ENCODE peak calls at places on chromosome 19, in five cellular contexts. X is activated B cell treated with CpG ODN at 0.5 μM for 24 hours, N is tibial nerve, W is neural progenitor cell, D is MCF 10A. F is an unnamed sample.

GRCh38 chr19:38502410-38503143 is 69.1 kb downstream of the RYR1 start:
- DNase-seq in X (no peak), N (no peak), W (no peak), D (no peak), F (no peak)

GRCh38 chr19:47109541-47110375 is 3.8 kb downstream of the ZC3H4 start:
- DNase-seq in X (no peak), N (no peak), W (no peak), D (peak), F (no peak)

GRCh38 chr19:27734496-27735220 is 1478.3 kb downstream of the UQCRFS1 start:
- DNase-seq in X (no peak), N (no peak), W (no peak), D (no peak), F (no peak)

GRCh38 chr19:18008814-18009213 is 844 bp downstream of the ARRDC2 start:
- DNase-seq in X (no peak), N (no peak), W (no peak), D (no peak), F (no peak)

GRCh38 chr19:27777726-27778125 is 1435.2 kb downstream of the UQCRFS1 start:
- DNase-seq in X (no peak), N (no peak), W (no peak), D (no peak), F (peak)

GRCh38 chr19:47405197-47405550 is 14.2 kb downstream of the MEIS3 start:
- DNase-seq in X (no peak), N (no peak), W (no peak), D (no peak), F (no peak)

GRCh38 chr19:55563261-55563690 is 17.4 kb downstream of the ZNF579 start:
- DNase-seq in X (no peak), N (no peak), W (no peak), D (no peak), F (no peak)

GRCh38 chr19:5913739-5914357 is at the start of gene CAPS:
- DNase-seq in X (no peak), N (no peak), W (no peak), D (peak), F (peak)

GRCh38 chr19:7482584-7483439 is 6.0 kb downstream of the PEX11G start:
- DNase-seq in X (no peak), N (no peak), W (peak), D (peak), F (no peak)

GRCh38 chr19:18284710-18285430 is 3.4 kb upstream of the JUND start:
- DNase-seq in X (no peak), N (no peak), W (no peak), D (no peak), F (no peak)

GRCh38 chr19:19211499-19212432 is at the start of gene NCAN:
- DNase-seq in X (no peak), N (no peak), W (peak), D (no peak), F (peak)

GRCh38 chr19:14310055-14310454 is 71.2 kb upstream of the ADGRE5 start:
- DNase-seq in X (no peak), N (no peak), W (no peak), D (no peak), F (no peak)

GRCh38 chr19:4693078-4693350 is 22.9 kb upstream of the MYDGF start:
- DNase-seq in X (no peak), N (no peak), W (no peak), D (no peak), F (no peak)

GRCh38 chr19:866769-867300 is 7.4 kb downstream of the CFD start:
- DNase-seq in X (no peak), N (no peak), W (no peak), D (no peak), F (no peak)

GRCh38 chr19:18109731-18110671 is 12.4 kb downstream of the MAST3 start:
- DNase-seq in X (peak), N (no peak), W (peak), D (peak), F (no peak)

GRCh38 chr19:4057913-4058695 is 8.6 kb downstream of the ZBTB7A start:
- DNase-seq in X (no peak), N (peak), W (no peak), D (peak), F (no peak)

GRCh38 chr19:17654993-17655392 is 33.2 kb downstream of the UNC13A start:
- DNase-seq in X (no peak), N (no peak), W (no peak), D (peak), F (no peak)

GRCh38 chr19:24054044-24054935 is 32.7 kb upstream of the ZNF254 start:
- DNase-seq in X (no peak), N (no peak), W (no peak), D (peak), F (no peak)

GRCh38 chr19:52171321-52172169 is at the start of gene ZNF836:
- DNase-seq in X (peak), N (peak), W (peak), D (peak), F (peak)

GRCh38 chr19:31110331-31110730 is 238.9 kb downstream of the TSHZ3 start:
- DNase-seq in X (no peak), N (no peak), W (peak), D (peak), F (no peak)

GRCh38 chr19:10895920-10896319 is 24.6 kb downstream of the CARM1 start:
- DNase-seq in X (no peak), N (no peak), W (no peak), D (no peak), F (no peak)
- TF ChIP-seq CTCF in X (no peak), N (no peak), W (no peak), D (no peak), F (no peak)

GRCh38 chr19:36686365-36687213 is 823 bp upstream of the ZNF567 start:
- DNase-seq in X (no peak), N (no peak), W (peak), D (peak), F (no peak)
- TF ChIP-seq CTCF in X (no peak), N (no peak), W (no peak), D (no peak), F (no peak)

GRCh38 chr19:48458016-48458415 is 2.6 kb downstream of the KCNJ14 start:
- DNase-seq in X (no peak), N (no peak), W (no peak), D (no peak), F (no peak)
- TF ChIP-seq CTCF in X (no peak), N (no peak), W (no peak), D (no peak), F (no peak)

DNA sequence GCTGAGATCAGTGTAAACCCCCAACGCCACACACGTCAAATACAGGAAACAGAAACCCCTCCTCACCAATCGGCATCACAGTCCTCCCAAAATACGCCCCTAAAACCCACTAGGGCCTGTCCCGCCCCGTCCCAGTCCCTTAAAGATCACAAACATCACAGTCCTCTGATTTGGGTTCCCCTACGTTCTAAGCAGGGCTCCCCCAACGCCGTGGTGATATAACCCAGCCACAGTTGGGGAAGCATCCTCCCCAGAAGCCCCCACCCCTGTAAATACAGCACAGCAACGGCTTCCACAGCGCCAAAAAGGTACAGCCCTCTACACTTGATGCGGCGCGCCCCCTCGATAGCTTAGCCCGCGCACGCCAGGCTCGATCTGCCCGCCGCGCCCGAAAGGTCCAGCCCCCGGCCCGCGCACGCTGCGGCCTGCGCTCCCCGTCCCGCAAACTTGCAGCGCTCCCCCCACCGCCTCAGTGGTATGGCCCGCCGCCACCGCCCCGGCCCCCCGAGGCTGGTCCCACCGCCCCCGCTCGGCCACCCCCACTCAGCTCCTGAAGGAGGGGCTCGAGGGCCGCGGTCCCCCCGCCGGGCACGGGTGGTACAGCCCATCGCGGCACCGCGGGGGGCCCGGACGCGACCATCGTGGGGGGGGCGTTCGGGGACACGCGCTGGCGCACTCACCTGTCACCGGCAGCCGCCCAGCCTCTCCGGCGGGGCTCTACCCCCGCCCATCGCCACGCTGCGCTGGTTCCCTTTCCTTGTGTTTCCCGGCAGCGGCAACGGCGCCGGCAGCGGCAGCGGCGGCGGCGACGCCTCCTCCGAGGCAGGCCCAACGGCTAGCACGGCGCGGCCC is at the start of gene AKT2:
- DNase-seq in X (peak), N (peak), W (peak), D (no peak), F (peak)
- TF ChIP-seq CTCF in X (no peak), N (peak), W (peak), D (no peak), F (peak)

GRCh38 chr19:29290853-29291252 is 77.9 kb upstream of the UQCRFS1 start:
- DNase-seq in X (no peak), N (no peak), W (peak), D (no peak), F (no peak)
- TF ChIP-seq CTCF in X (no peak), N (no peak), W (peak), D (no peak), F (no peak)

DNA sequence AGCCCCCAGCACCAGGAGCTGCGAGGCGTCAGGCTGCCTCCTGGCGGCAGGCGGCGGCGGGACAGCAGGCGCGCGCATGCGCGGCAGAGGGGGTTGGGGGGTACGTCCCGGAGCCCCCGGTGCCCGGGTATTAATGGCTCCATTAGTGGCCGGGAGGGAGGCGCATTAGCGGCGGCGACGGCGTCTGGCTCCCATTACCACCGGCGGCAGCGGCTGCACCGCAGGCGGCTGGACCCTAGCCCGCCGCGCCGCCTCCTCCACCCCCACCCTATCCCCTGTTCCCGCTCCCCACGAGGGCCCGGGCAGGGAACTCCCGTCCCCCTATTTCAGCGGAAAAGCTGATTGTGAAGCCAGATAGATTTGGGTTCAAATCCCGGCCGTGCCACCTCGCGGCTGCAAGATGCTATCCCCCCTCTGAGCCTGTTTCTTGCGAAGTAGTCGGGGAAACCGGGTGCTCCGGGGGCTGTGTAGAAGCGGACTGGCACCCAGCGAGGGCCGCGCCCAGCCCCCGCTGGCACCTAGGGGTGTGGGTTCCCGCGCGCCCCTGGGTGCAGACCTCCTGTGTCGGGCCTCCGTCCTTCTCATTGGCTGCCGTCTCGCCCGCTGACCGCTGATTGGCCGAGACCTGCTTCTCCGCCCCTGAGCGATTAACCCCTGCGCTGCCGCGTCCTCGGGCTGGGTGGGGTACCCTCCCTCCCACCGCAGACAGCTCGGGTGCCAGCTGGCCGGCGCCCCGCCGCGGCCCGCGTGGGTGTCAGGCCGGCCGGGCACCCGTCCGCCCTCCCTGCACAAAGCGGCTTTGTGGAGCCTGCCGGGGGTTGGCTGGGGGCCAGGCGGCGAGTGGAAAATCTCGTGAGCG is 11.1 kb downstream of the CIC start:
- DNase-seq in X (peak), N (peak), W (peak), D (peak), F (peak)
- TF ChIP-seq CTCF in X (peak), N (peak), W (peak), D (peak), F (peak)

DNA sequence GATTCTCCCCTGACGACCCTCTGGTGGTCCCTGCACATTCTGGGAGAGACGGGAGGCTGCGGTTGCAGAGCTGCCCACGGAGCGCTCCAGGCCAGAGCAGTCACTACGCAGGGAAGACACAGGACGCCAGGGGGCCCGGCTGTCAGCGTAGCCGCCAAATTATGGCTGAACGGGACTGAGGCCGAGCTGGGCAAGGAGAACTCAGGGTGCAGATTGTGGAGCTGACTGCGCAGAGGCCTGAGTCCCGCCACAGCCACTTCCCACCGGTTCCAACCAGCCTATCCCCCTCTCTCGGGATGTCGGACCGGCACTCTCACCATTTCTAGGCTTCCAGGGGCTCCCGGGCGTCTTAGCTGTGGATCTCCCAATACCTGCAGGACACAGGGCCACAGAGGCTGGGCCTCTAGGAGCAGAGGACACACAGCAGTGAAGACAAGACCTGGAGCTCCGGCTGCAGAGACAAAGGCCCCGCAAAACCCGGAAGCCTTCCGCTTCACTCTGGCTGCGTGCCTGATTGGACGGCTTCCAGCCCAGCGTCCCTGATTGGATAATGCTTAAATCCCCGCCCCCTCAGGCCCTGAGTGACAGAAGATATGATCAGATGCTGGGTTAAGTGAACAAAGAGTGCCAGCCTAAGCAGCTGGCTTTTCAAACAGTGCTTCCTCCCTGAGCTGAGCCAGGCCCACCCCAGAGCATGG is at the start of gene ZNF737:
- DNase-seq in X (peak), N (peak), W (peak), D (peak), F (peak)
- TF ChIP-seq CTCF in X (no peak), N (peak), W (peak), D (no peak), F (peak)

GRCh38 chr19:16096281-16096855 is 15.3 kb upstream of the RAB8A start:
- DNase-seq in X (no peak), N (no peak), W (no peak), D (no peak), F (no peak)
- TF ChIP-seq CTCF in X (no peak), N (no peak), W (no peak), D (no peak), F (no peak)

DNA sequence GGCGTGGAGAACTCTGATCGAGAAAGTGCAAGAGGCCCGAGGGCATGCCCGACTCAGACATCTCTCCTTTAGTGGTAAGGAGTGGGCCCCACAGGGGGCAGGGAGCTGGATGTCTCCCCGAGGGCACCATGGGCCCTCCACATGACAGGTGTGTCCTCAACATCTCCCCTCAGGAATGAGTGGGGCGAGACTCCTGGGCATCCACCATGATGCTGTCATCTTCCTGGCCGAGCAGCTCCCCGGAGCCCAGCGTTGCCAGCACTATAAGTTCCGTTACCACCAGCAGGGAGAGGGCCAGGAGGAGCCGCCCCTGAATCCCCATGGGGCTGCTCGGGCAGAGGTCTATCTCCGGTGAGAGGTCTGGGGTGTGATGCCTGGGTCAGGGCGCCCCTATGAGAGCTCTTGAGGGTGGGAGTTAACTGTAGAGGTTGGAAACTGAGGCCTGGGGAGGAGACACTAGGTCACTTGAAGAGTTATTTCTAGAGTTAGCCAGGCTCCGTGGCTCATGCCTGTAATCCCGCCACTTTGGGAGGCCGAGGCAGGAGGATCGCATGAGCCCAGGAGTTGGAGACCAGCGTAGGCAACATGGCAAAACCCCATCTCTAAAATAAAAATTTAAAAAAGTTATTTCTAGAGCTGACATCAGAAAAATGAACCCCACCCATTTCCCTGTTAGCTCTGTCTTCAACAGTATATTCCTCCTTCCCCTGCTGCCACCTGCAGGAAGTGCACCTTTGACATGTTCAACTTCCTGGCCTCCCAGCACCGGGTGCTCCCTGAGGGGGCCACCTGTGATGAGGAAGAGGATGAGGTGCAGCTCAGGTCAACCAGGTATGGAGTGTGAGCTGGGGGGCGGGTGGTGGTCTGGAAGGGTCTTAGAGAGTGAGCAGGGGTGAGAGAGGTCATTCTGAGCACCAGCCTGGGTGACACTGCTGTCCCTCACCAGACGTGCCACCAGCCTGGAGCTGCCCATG is 5.1 kb downstream of the IGFLR1 start:
- DNase-seq in X (no peak), N (no peak), W (no peak), D (no peak), F (no peak)
- TF ChIP-seq CTCF in X (no peak), N (no peak), W (no peak), D (no peak), F (no peak)